ENCODE peak calls at places on chromosomes 3 and 15, in five cellular contexts. R, L, E, I and O are unnamed samples. For H4K20me1, the result is how much of the 10 kb centered on the place peaks cover.

GRCh38 chr3:177498037-177498857 is 301.0 kb upstream of the TBL1XR1 start:
- DNase-seq in R (no peak), L (no peak), E (no peak), I (peak), O (no peak)

GRCh38 chr15:49415638-49416037 is 7.4 kb upstream of the FGF7 start:
- DNase-seq in R (no peak), L (no peak), E (no peak), I (peak), O (no peak)

GRCh38 chr15:33913459-33913858 is 54.8 kb upstream of the CHRM5 start:
- DNase-seq in R (no peak), L (no peak), E (no peak), I (peak), O (no peak)

GRCh38 chr3:38562467-38562925 is 66.4 kb downstream of the EXOG start:
- DNase-seq in R (no peak), L (no peak), E (no peak), I (no peak), O (no peak)

GRCh38 chr3:103295974-103296570 is 861.3 kb downstream of the ZPLD1 start:
- DNase-seq in R (no peak), L (peak), E (peak), I (peak), O (peak)

GRCh38 chr3:177263615-177264365 is 66.5 kb upstream of the TBL1XR1 start:
- DNase-seq in R (no peak), L (no peak), E (no peak), I (peak), O (peak)

GRCh38 chr15:52078876-52079700 is 33.5 kb downstream of the BCL2L10 start:
- DNase-seq in R (peak), L (peak), E (peak), I (peak), O (peak)

GRCh38 chr3:174440350-174440716 is 418.8 kb upstream of the NAALADL2 start:
- DNase-seq in R (no peak), L (peak), E (peak), I (peak), O (no peak)

GRCh38 chr15:35627696-35628095 is 81.7 kb upstream of the DPH6 start:
- DNase-seq in R (no peak), L (no peak), E (no peak), I (no peak), O (no peak)

GRCh38 chr3:57706462-57706861 is 13.6 kb upstream of the DENND6A start:
- DNase-seq in R (no peak), L (no peak), E (no peak), I (peak), O (no peak)

GRCh38 chr15:91050128-91050455 is 27.7 kb upstream of the VPS33B start:
- DNase-seq in R (no peak), L (no peak), E (no peak), I (no peak), O (no peak)
- TF ChIP-seq CTCF in R (no peak), L (no peak), E (no peak), I (no peak), O (no peak)

DNA sequence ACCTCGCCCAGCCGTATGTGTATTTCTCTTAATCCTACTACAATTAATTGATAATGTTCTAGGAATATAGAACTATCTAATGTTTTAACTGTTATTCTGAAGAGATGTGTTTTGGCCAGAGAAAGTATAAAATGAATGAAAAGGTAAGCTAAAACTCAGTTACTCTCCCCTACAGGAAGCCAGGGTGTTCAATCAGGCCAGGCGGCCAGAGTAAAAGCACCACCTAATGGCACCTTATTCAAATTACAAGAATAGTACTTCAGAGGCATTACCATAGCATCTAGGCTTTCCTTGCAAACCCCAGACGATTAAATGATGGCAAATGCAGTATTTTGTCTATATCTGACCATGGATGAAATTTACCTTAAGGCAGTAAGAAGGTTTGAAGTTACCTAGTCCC is 10.4 kb downstream of the SLC12A8 start:
- DNase-seq in R (no peak), L (peak), E (peak), I (peak), O (peak)
- H4K20me1 ChIP-seq in R (under half), L (under half), E (under half), I (under half), O (under half)

DNA sequence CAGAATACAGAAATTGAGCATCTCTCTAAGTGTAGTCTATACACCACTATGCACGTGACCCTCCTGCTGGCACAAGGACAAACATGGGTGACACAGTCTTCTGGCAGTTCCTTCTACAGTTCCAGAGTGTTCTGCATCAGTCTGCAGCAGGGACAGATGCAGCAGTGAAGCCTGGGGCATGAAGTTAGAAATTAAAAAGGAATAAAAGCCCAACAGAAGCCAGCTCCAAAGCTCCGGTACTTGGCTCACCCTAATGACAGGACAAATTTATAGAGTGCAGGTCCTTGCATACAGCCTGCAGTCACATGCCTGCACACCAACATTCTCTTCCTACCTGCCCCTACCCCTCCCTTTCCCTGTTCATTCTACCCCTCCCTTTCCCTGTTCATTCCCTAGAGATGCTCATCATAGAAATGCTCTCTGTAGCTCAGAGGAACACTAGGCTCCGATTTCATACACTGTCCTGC is 15.0 kb downstream of the UACA start:
- DNase-seq in R (no peak), L (no peak), E (no peak), I (peak), O (no peak)
- TF ChIP-seq CTCF in R (no peak), L (no peak), E (no peak), I (no peak), O (no peak)

GRCh38 chr3:45567730-45568172 is 26.8 kb upstream of the LIMD1 start:
- DNase-seq in R (no peak), L (peak), E (no peak), I (peak), O (peak)
- H4K20me1 ChIP-seq in R (under half), L (under half), E (under half), I (under half), O (under half)

DNA sequence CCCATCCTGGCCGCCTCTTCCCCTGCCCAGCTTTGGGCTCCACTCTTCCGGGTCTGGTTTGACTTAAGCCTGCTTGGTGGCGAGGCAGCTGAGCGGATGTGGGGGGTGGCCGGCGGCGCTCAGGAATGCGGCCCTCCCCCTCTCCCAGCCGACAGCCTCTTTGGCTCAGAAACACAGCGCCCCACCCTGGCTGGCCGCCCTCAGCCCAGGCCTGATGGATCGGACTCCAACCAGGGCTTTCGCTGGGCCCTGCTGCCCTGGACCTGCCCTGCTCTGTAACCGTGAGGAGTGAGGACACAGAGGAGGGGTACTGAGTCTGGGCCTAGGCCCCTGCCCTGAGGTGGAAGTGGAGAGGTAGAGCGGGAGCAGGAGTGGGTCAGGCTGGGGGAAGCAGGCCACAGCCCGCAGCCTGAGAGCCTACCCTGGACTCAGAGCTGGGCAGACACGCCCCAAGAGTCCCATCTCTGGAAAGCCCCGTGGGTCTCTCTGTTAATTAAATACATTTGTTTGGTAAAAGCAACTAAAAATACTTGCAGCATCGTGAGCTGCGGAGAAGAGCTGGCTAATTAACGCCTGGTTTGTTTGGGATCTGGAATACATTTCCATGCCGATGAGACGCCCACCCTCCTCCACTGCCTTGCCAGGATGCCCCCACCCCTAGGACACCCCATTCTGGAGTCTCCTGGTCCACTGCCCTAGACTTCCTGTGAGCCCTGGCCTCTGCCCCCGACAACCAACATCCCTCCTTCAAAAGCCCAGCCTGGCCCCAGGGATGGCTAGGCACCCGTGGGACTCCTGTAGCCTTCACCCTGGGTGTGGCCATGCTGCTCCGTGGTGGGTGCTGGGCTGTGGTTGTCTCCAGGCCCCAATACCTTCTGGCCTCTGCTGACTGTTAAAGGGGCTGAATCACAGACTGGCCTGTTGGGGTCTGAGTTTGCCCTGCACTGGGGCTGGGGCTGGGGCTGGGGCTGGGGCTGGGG is 19.6 kb downstream of the PLXNA1 start:
- DNase-seq in R (peak), L (peak), E (peak), I (peak), O (no peak)
- TF ChIP-seq CTCF in R (peak), L (peak), E (peak), I (peak), O (no peak)

GRCh38 chr3:23864954-23865353 is 51.8 kb downstream of the NKIRAS1 start:
- DNase-seq in R (no peak), L (no peak), E (no peak), I (no peak), O (no peak)

GRCh38 chr3:23863060-23863459 is 53.7 kb downstream of the NKIRAS1 start:
- DNase-seq in R (no peak), L (no peak), E (no peak), I (peak), O (no peak)

GRCh38 chr3:23867400-23867799 is 49.4 kb downstream of the NKIRAS1 start:
- DNase-seq in R (no peak), L (peak), E (no peak), I (no peak), O (no peak)

GRCh38 chr3:23861689-23862088 is 55.1 kb downstream of the NKIRAS1 start:
- DNase-seq in R (no peak), L (no peak), E (no peak), I (no peak), O (no peak)

DNA sequence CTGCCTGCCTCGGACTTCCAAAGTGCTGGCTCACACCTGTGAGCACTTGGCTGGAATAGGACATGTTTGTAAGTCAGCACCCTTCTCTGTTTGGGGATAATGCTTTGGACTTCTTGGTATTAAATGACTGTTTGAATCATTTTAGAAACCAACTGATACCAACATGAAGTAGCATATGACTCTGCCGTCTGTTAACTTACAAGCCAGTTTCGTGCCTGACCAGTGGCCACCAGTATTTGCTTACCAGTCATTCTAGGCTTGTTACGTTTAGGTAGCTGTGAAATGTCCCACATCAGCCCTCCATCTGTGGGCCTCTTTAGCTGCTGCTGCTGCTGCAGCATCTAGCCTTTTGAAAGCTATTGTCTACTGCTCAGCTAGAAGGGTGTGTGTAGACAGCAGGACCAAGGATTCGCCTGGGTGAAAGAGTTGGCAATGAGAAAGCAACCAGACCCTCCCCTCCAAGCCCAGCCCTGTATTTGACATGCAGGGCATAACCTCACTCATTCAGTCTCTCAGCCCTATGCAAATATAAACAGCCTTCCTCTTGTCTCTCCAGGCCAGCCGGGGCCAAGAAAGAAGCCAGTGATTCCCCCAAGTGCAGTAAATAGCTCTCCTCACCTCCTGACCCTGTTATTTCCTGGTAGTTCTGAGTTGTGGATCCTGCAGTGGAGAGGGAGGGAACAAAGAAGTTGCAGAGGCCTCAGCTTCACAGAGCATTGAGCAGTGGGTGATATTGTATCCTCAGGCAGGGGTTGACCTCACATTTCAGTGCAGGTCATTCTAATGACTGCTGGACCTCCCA is 51.0 kb downstream of the NKIRAS1 start:
- DNase-seq in R (peak), L (peak), E (peak), I (peak), O (no peak)
- H4K20me1 ChIP-seq in R (under half), L (under half), E (under half), I (half or more), O (under half)

DNA sequence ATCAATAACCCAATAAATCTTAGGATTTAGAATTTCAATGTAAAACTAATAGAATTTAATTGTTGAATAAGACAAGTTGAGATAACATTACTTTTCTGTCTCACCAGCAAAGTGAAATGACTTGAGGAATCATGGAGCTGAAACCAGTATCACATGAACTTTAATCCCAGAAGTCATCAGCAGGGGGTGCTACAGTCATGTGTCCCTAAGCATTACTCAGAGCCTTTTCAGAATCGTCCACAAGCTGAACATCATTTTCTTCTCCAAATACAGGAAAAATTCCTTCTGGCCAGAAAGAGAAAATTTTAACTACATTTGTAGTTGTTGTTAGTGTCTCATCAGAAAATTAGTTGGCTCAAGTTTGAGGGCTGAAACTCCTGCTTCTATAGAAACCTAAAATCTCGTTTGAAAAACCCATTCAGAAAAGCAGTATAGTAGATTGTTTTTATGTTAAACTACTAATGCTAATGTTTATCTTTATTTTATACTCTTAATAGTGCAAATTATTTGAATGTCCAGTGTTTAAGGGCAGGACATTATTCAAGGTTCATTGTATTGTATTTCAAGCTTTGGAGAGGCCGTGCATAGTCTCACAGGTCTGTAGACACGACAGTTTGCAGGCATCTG is 384.1 kb downstream of the PLOD2 start:
- DNase-seq in R (peak), L (peak), E (peak), I (peak), O (peak)
- TF ChIP-seq CTCF in R (peak), L (peak), E (peak), I (peak), O (peak)

GRCh38 chr3:182807056-182807455 is 13.8 kb downstream of the ATP11B start:
- DNase-seq in R (no peak), L (no peak), E (no peak), I (no peak), O (no peak)
- H4K20me1 ChIP-seq in R (under half), L (under half), E (under half), I (under half), O (under half)